ENCODE peak calls at places on chromosomes 13 and 19, in six cellular contexts. T, A, O, Z, F and L are unnamed samples.
A peak's percentile ranks its signal among the peaks of the same experiment; 100 is the strongest.

GRCh38 chr13:111876506-111876905 is 190.4 kb upstream of the SOX1 start:
- DNase-seq in T (no peak), A (no peak), Z (no peak), O (no peak), F (no peak), L (no peak)

GRCh38 chr19:52336117-52336811 is at the start of gene ZNF610:
- DNase-seq in F (peak; percentile 92), O (peak; percentile 93), T (peak; percentile 66), Z (peak; percentile 83), A (peak; percentile 75), L (peak; percentile 90)

GRCh38 chr19:35144600-35145436 is 1.8 kb downstream of the FXYD7 start:
- DNase-seq in A (no peak), Z (no peak), F (no peak), T (no peak), O (peak; percentile 21), L (peak; percentile 58)

GRCh38 chr19:679418-680286 is 3.5 kb downstream of the FSTL3 start:
- DNase-seq in A (peak; percentile 84), T (no peak), Z (peak; percentile 84), O (peak; percentile 44), F (peak; percentile 90), L (peak; percentile 89)

GRCh38 chr13:63909726-63910125 is 2494.1 kb upstream of the PCDH20 start:
- DNase-seq in F (no peak), O (no peak), T (no peak), Z (no peak), A (no peak), L (no peak)

GRCh38 chr19:10644351-10645007 is 9.7 kb upstream of the ILF3 start:
- DNase-seq in F (peak; percentile 84), A (peak; percentile 65), Z (peak; percentile 57), O (peak; percentile 96), T (peak; percentile 71), L (peak; percentile 81)

GRCh38 chr19:57078802-57079201 is 41.0 kb upstream of the USP29 start:
- DNase-seq in O (no peak), A (no peak), F (no peak), T (no peak), Z (no peak), L (no peak)

GRCh38 chr13:75785130-75785529 is 149.0 kb downstream of the LMO7 start:
- DNase-seq in O (no peak), T (no peak), A (peak; percentile 71), Z (peak; percentile 37), F (peak; percentile 50), L (peak; percentile 47)

GRCh38 chr13:21686761-21687391 is 16.0 kb downstream of the FGF9 start:
- DNase-seq in O (no peak), Z (no peak), A (no peak), T (no peak), F (no peak), L (no peak)

GRCh38 chr19:50896591-50897190 is 14.5 kb downstream of the KLK4 start:
- DNase-seq in O (peak; percentile 51), T (no peak), F (peak; percentile 43), Z (peak; percentile 12), A (peak; percentile 85), L (no peak)

GRCh38 chr13:79678100-79678499 is 197.1 kb downstream of the NDFIP2 start:
- DNase-seq in Z (peak; percentile 72), O (no peak), A (peak; percentile 21), T (no peak), F (peak; percentile 30), L (no peak)

GRCh38 chr19:3723883-3724282 is 15.7 kb downstream of the TJP3 start:
- DNase-seq in T (no peak), F (no peak), Z (no peak), A (no peak), O (peak; percentile 96), L (no peak)

GRCh38 chr19:1874554-1875185 is 10.6 kb downstream of the ABHD17A start:
- DNase-seq in T (no peak), O (no peak), A (peak; percentile 39), F (no peak), Z (no peak), L (no peak)

GRCh38 chr13:23876265-23876664 is 12.9 kb downstream of the MIPEP start:
- DNase-seq in F (peak; percentile 50), T (no peak), A (no peak), O (peak; percentile 53), Z (no peak), L (peak; percentile 29)

GRCh38 chr19:38049105-38049649 is 142.2 kb downstream of the SIPA1L3 start:
- DNase-seq in T (no peak), A (peak; percentile 48), F (peak; percentile 54), Z (no peak), O (no peak), L (peak; percentile 49)

GRCh38 chr19:1408300-1409203 is 1.2 kb downstream of the DAZAP1 start:
- DNase-seq in A (peak; percentile 47), Z (peak; percentile 56), T (peak; percentile 35), O (no peak), F (peak; percentile 78), L (peak; percentile 62)

GRCh38 chr19:54903303-54903702 is 2.6 kb upstream of the NCR1 start:
- DNase-seq in T (no peak), O (no peak), F (no peak), Z (no peak), A (no peak), L (no peak)

GRCh38 chr13:113610266-113610665 is 25.7 kb downstream of the TFDP1 start:
- DNase-seq in T (no peak), F (no peak), O (no peak), A (no peak), Z (no peak), L (no peak)

GRCh38 chr19:6532244-6532999 is 1.6 kb downstream of the TNFSF9 start:
- DNase-seq in Z (no peak), F (no peak), T (no peak), A (no peak), O (no peak), L (no peak)

GRCh38 chr19:2389594-2389993 is 29.5 kb downstream of the TMPRSS9 start:
- DNase-seq in O (no peak), F (no peak), T (no peak), Z (no peak), A (no peak), L (no peak)

GRCh38 chr19:16661480-16662034 is 618 bp downstream of the TMEM38A start:
- DNase-seq in F (no peak), T (no peak), A (no peak), Z (no peak), O (peak; percentile 43), L (no peak)

GRCh38 chr13:94128430-94128829 is 351.1 kb downstream of the DCT start:
- DNase-seq in T (no peak), F (no peak), Z (peak; percentile 70), O (no peak), A (no peak), L (peak; percentile 38)

GRCh38 chr19:35357867-35358573 is at the start of gene FFAR3:
- DNase-seq in O (no peak), A (peak; percentile 49), Z (no peak), F (peak; percentile 69), T (no peak), L (peak; percentile 92)

GRCh38 chr19:51746731-51747130 is 4.9 kb downstream of the FPR1 start:
- DNase-seq in A (no peak), T (no peak), F (no peak), O (no peak), Z (no peak), L (no peak)

GRCh38 chr13:110698689-110699088 is 7.2 kb downstream of the CARS2 start:
- DNase-seq in A (no peak), O (no peak), F (no peak), T (no peak), Z (no peak), L (no peak)
- H3K4me3 ChIP-seq in A (no peak overlapping the region), O (no peak overlapping the region), F (no peak overlapping the region), T (no peak overlapping the region), Z (no peak overlapping the region), L (no peak overlapping the region)

GRCh38 chr19:29810504-29810871 is 1.3 kb upstream of the CCNE1 start:
- DNase-seq in Z (peak; percentile 12), F (peak; percentile 45), A (peak; percentile 41), O (no peak), T (no peak), L (no peak)
- H3K4me3 ChIP-seq in Z (no peak overlapping the region), F (no peak overlapping the region), A (no peak overlapping the region), O (no peak overlapping the region), T (peak overlapping the region; percentile 56), L (no peak overlapping the region)

GRCh38 chr19:41928754-41929535 is 696 bp upstream of the ERFL start:
- DNase-seq in F (no peak), Z (no peak), T (no peak), O (no peak), A (no peak), L (no peak)
- H3K4me3 ChIP-seq in F (peak overlapping the region; percentile 16), Z (peak overlapping the region; percentile 17), T (peak overlapping the region; percentile 44), O (peak overlapping the region; percentile 44), A (peak overlapping the region; percentile 2), L (peak overlapping the region; percentile 42)

GRCh38 chr13:72555601-72556000 is 171.8 kb downstream of the MZT1 start:
- DNase-seq in A (no peak), F (no peak), Z (no peak), O (no peak), T (no peak), L (no peak)
- H3K4me3 ChIP-seq in A (no peak overlapping the region), F (no peak overlapping the region), Z (no peak overlapping the region), O (no peak overlapping the region), T (no peak overlapping the region), L (no peak overlapping the region)

GRCh38 chr19:47469419-47469700 is 2.3 kb downstream of the SLC8A2 start:
- DNase-seq in A (no peak), F (no peak), O (no peak), T (no peak), Z (no peak), L (no peak)

GRCh38 chr19:47471733-47472457 is at the start of gene SLC8A2:
- DNase-seq in F (peak; percentile 84), O (peak; percentile 93), A (peak; percentile 63), T (peak; percentile 94), Z (peak; percentile 84), L (peak; percentile 92)

GRCh38 chr19:47469719-47470118 is 2.0 kb downstream of the SLC8A2 start:
- DNase-seq in T (no peak), Z (no peak), A (no peak), F (no peak), O (no peak), L (no peak)

GRCh38 chr19:47471381-47471732 is 336 bp downstream of the SLC8A2 start:
- DNase-seq in O (no peak), F (no peak), Z (no peak), A (no peak), T (no peak), L (no peak)

DNA sequence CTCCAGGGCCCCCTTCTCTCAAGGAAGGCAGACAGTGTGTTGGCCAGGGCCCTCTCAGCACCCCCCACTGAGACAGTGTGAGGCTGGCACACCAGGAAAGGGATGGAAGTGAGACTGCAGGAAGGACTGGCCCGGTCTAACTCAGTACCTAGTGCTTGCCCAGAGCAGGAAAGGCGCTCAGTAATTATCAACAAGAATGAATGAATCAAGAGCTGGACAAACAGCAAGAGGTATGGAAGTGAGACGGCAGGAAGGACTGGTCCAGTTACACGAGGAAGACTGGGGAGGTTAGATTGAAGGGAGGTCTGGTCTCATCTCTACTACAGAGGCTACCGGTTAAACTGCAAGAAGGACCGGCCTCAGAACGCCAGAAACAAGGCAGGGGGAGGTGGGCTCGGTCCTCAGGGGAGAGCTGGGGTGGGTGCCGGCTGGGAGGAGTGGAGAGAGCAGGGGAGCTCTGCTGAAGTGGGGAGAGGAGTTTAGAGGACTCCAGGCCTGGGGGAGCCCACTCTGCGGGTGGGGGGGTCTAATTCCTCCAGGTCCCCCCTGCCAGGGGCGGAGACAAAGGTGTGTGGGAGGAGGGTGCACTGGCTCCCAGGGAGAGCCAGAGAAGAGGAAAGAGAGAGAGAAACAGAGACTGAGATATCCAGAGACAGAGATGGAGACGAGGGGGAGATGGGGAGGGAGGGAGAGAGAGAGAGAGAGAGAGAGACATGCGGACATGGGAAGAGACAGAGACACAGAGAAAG is 1.1 kb downstream of the SLC8A2 start:
- DNase-seq in A (no peak), Z (no peak), O (no peak), T (no peak), F (no peak), L (no peak)
- H3K4me3 ChIP-seq in A (no peak overlapping the region), Z (no peak overlapping the region), O (peak overlapping the region; percentile 86), T (no peak overlapping the region), F (no peak overlapping the region), L (no peak overlapping the region)